ENCODE peak calls at places on chromosomes 13 and 19, in six cellular contexts. T is upper lobe of left lung, O is A549, N is HepG2, W is GM12878, M is K562. I is an unnamed sample.
A peak's percentile ranks its signal among the peaks of the same experiment; 100 is the strongest.

GRCh38 chr13:70339738-70340137 is 231.5 kb upstream of the KLHL1 start:
- ATAC-seq in T (no peak), N (peak; percentile 92), M (no peak), W (peak; percentile 85), O (no peak), I (no peak)

GRCh38 chr19:11346104-11346940 is at the start of the genes CCDC159 and TMEM205:
- ATAC-seq in N (peak; percentile 89), M (peak; percentile 97), T (peak; percentile 97), W (peak; percentile 96), O (peak; percentile 82), I (peak; percentile 97)

GRCh38 chr13:94968040-94968756 is 255.9 kb upstream of the SOX21 start:
- ATAC-seq in W (peak; percentile 19), T (peak; percentile 37), O (peak; percentile 95), N (peak; percentile 79), M (peak; percentile 68), I (no peak)

GRCh38 chr13:41587490-41587889 is 130.1 kb downstream of the RGCC start:
- ATAC-seq in N (peak; percentile 45), M (no peak), W (peak; percentile 50), T (no peak), O (peak; percentile 70), I (peak; percentile 22)

GRCh38 chr19:23817519-23817918 is 58.8 kb upstream of the ZNF681 start:
- ATAC-seq in O (no peak), W (no peak), N (peak; percentile 36), M (peak; percentile 95), T (no peak), I (no peak)

GRCh38 chr19:6476155-6476895 is 5.3 kb downstream of the DENND1C start:
- ATAC-seq in M (peak; percentile 97), T (peak; percentile 92), N (peak; percentile 78), O (peak; percentile 78), W (peak; percentile 94), I (peak; percentile 52)

GRCh38 chr19:35879068-35879467 is 10.7 kb downstream of the APLP1 start:
- ATAC-seq in M (peak; percentile 26), O (no peak), W (no peak), T (peak; percentile 9), N (no peak), I (no peak)

GRCh38 chr13:33026489-33027152 is 10.4 kb downstream of the KL start:
- ATAC-seq in W (no peak), T (no peak), N (no peak), M (no peak), O (no peak), I (no peak)

GRCh38 chr13:67506407-67506806 is 276.3 kb upstream of the PCDH9 start:
- ATAC-seq in N (no peak), T (no peak), M (no peak), O (no peak), W (no peak), I (no peak)

GRCh38 chr13:40681341-40682051 is 15.1 kb upstream of the FOXO1 start:
- ATAC-seq in W (no peak), O (no peak), M (peak; percentile 85), N (peak; percentile 70), T (peak; percentile 43), I (peak; percentile 52)

GRCh38 chr19:6503407-6504201 is 1.5 kb upstream of the TUBB4A start:
- ATAC-seq in N (no peak), W (no peak), M (no peak), O (no peak), T (no peak), I (no peak)

GRCh38 chr13:25292301-25292700 is 5.0 kb upstream of the MTMR6 start:
- ATAC-seq in O (peak; percentile 54), N (no peak), M (peak; percentile 49), W (peak; percentile 20), T (no peak), I (peak; percentile 46)

GRCh38 chr19:17095141-17095919 is 19.8 kb downstream of the MYO9B start:
- ATAC-seq in N (no peak), W (no peak), T (no peak), O (no peak), M (no peak), I (peak; percentile 81)

GRCh38 chr13:34358811-34359513 is 541.0 kb downstream of the RFC3 start:
- ATAC-seq in M (no peak), N (no peak), O (no peak), T (no peak), W (no peak), I (no peak)

GRCh38 chr19:21130097-21130775 is 11.6 kb upstream of the ZNF431 start:
- ATAC-seq in O (no peak), N (no peak), M (no peak), T (peak; percentile 68), W (no peak), I (no peak)

GRCh38 chr19:8455018-8455417 is 10.2 kb downstream of the HNRNPM start:
- ATAC-seq in T (no peak), W (no peak), O (no peak), N (no peak), M (no peak), I (no peak)

GRCh38 chr13:79541426-79542049 is 60.6 kb downstream of the NDFIP2 start:
- ATAC-seq in N (peak; percentile 53), T (no peak), W (peak; percentile 73), M (peak; percentile 54), O (peak; percentile 47), I (no peak)

GRCh38 chr13:93146584-93147292 is 79.9 kb upstream of the GPC6 start:
- ATAC-seq in M (no peak), W (no peak), T (no peak), N (no peak), O (no peak), I (no peak)

GRCh38 chr19:17391371-17392151 is 2.4 kb downstream of the CCDC194 start:
- ATAC-seq in W (no peak), N (peak; percentile 34), T (peak; percentile 31), O (peak; percentile 42), M (peak; percentile 8), I (no peak)

GRCh38 chr19:23283925-23284324 is 33.7 kb upstream of the ZNF724 start:
- ATAC-seq in N (peak; percentile 82), W (peak; percentile 76), T (peak; percentile 61), M (peak; percentile 64), O (peak; percentile 68), I (peak; percentile 43)

GRCh38 chr13:73324842-73325241 is 266.0 kb downstream of the KLF5 start:
- ATAC-seq in W (no peak), T (no peak), O (no peak), M (no peak), N (no peak), I (no peak)

GRCh38 chr19:16342002-16342715 is 17.5 kb downstream of the KLF2 start:
- ATAC-seq in O (no peak), W (peak; percentile 78), N (no peak), M (no peak), T (no peak), I (peak; percentile 83)

GRCh38 chr13:37995052-37995451 is 125.5 kb upstream of the TRPC4 start:
- ATAC-seq in M (no peak), O (no peak), N (no peak), W (no peak), T (no peak), I (no peak)

DNA sequence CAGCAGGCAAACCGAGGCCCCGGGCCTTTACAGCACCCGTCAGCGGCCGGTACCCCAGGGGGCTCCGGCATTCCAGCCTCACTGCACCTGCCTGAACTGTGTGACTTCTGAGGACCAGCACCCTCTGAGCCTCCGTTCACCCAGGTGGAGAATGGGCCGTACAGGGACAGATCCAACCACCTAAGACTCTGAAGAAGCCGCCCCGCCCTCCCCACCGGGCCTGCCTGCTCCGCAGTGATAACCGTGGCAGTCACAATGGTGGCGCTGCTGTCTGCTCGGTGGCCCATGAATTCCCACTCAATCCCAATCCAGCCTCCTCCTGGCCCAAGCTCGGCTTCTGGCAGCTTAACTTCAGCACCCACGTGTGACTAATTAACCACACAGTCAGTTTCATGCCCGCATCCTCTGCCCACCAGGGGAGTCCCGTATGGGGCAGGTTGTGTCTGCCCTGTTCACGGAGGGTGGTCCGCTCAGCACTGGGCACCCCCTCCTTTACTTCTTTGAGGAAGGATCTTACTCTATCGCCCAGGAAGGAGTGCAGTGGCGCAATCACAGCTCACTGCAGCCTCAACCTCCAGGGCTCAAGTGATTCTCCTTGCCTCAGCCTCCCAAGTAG is 3.4 kb downstream of the TCF3 start:
- ATAC-seq in N (no peak), M (no peak), W (peak; percentile 47), O (no peak), T (no peak), I (no peak)
- TF ChIP-seq CTCF in N (no peak), M (no peak), W (peak; percentile 46), O (no peak), T (no peak), I (no peak)

GRCh38 chr13:19239114-19239860 is 57.7 kb upstream of the TUBA3C start:
- ATAC-seq in M (no peak), N (no peak), T (no peak), O (no peak), W (no peak), I (no peak)
- TF ChIP-seq EP300 in M (no peak), N (no peak), T (no peak), O (no peak), W (no peak), I (no peak)

GRCh38 chr13:98415326-98416070 is 161.4 kb downstream of the STK24 start:
- ATAC-seq in T (no peak), W (no peak), M (no peak), N (peak; percentile 10), O (no peak), I (no peak)

GRCh38 chr13:98411617-98412310 is 165.1 kb downstream of the STK24 start:
- ATAC-seq in T (peak; percentile 50), W (no peak), N (no peak), O (no peak), M (no peak), I (peak; percentile 58)

GRCh38 chr13:98416408-98416807 is 160.5 kb downstream of the STK24 start:
- ATAC-seq in W (no peak), M (no peak), N (no peak), O (no peak), T (peak; percentile 86), I (no peak)

GRCh38 chr13:98411013-98411412 is 165.9 kb downstream of the STK24 start:
- ATAC-seq in N (no peak), O (no peak), W (no peak), T (no peak), M (no peak), I (no peak)

DNA sequence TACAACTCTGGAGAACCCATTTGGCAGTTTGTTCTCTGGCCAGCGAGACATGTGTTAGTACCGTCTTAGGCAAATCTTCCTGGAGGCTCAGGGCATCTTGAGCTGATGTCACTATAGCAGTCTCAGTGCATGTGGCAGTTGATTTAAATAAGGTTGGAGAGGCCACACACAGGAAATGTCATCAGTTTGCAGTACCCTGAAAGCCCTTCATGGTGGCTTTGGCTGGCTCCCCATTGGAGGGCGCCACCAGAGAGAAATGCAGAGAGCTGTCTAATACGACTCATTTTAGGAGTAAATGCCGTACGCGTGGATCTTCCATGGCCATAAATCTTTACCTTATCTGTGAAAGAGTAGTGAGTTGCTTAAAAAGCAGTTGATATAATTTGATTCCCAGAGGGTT is 163.1 kb downstream of the STK24 start:
- ATAC-seq in W (no peak), T (no peak), M (peak; percentile 50), N (peak; percentile 11), O (no peak), I (no peak)
- TF ChIP-seq CTCF in W (no peak), T (no peak), M (no peak), N (no peak), O (no peak), I (no peak)

GRCh38 chr13:109496216-109496615 is 290.2 kb downstream of the IRS2 start:
- ATAC-seq in W (no peak), T (no peak), M (no peak), O (no peak), N (no peak), I (no peak)

GRCh38 chr13:109500146-109500773 is 286.1 kb downstream of the IRS2 start:
- ATAC-seq in T (no peak), M (no peak), O (peak; percentile 98), W (peak; percentile 41), N (peak; percentile 85), I (no peak)

GRCh38 chr13:109497917-109498316 is 288.5 kb downstream of the IRS2 start:
- ATAC-seq in M (no peak), W (no peak), O (no peak), T (no peak), N (no peak), I (no peak)

GRCh38 chr13:109494955-109495354 is 291.4 kb downstream of the IRS2 start:
- ATAC-seq in N (no peak), M (no peak), W (no peak), T (no peak), O (no peak), I (no peak)
- TF ChIP-seq EP300 in N (no peak), M (no peak), W (no peak), T (no peak), O (no peak), I (no peak)

I was measured in gastroesophageal sphincter.